ENCODE peak calls at places on chromosomes 7 and 10, in four cellular contexts. One of them, this sample, is unnamed.

GRCh38 chr7:81857385-81857784 is 87.5 kb upstream of the HGF start:
- DNase-seq in uterus: no peak
- DNase-seq in upper lobe of right lung: no peak
- DNase-seq in cardiac muscle cell: peak
- DNase-seq in this sample: no peak

GRCh38 chr7:22860337-22860736 is 37.7 kb upstream of the TOMM7 start:
- DNase-seq in uterus: no peak
- DNase-seq in upper lobe of right lung: no peak
- DNase-seq in cardiac muscle cell: no peak
- DNase-seq in this sample: no peak

GRCh38 chr10:86940677-86941076 is 16.7 kb downstream of the MMRN2 start:
- DNase-seq in cardiac muscle cell: no peak
- DNase-seq in uterus: no peak
- DNase-seq in upper lobe of right lung: no peak
- DNase-seq in this sample: no peak

GRCh38 chr10:77746313-77746712 is 108.7 kb upstream of the KCNMA1 start:
- DNase-seq in upper lobe of right lung: no peak
- DNase-seq in cardiac muscle cell: peak
- DNase-seq in uterus: no peak
- DNase-seq in this sample: peak

GRCh38 chr10:6473901-6474370 is 106.1 kb downstream of the PRKCQ start:
- DNase-seq in uterus: no peak
- DNase-seq in cardiac muscle cell: no peak
- DNase-seq in upper lobe of right lung: no peak
- DNase-seq in this sample: no peak

GRCh38 chr7:106117767-106118544 is 5.8 kb upstream of the SYPL1 start:
- DNase-seq in upper lobe of right lung: no peak
- DNase-seq in uterus: no peak
- DNase-seq in cardiac muscle cell: no peak
- DNase-seq in this sample: no peak

GRCh38 chr7:126398851-126399529 is 853.8 kb downstream of the GRM8 start:
- DNase-seq in cardiac muscle cell: no peak
- DNase-seq in uterus: no peak
- DNase-seq in upper lobe of right lung: no peak
- DNase-seq in this sample: no peak

GRCh38 chr7:64612452-64612851 is 49.6 kb upstream of the ZNF680 start:
- DNase-seq in cardiac muscle cell: no peak
- DNase-seq in uterus: no peak
- DNase-seq in upper lobe of right lung: no peak
- DNase-seq in this sample: no peak

GRCh38 chr10:68559251-68559650 is 886 bp upstream of the TET1 start:
- DNase-seq in uterus: no peak
- DNase-seq in upper lobe of right lung: no peak
- DNase-seq in cardiac muscle cell: no peak
- DNase-seq in this sample: no peak

GRCh38 chr10:73506491-73506890 is 10.7 kb upstream of the PPP3CB start:
- DNase-seq in uterus: no peak
- DNase-seq in upper lobe of right lung: no peak
- DNase-seq in cardiac muscle cell: no peak
- DNase-seq in this sample: no peak

GRCh38 chr10:133068741-133069525 is 18.8 kb upstream of the ADGRA1 start:
- DNase-seq in upper lobe of right lung: no peak
- DNase-seq in uterus: no peak
- DNase-seq in cardiac muscle cell: no peak
- DNase-seq in this sample: no peak

GRCh38 chr10:114607358-114607998 is 50.6 kb downstream of the ABLIM1 start:
- DNase-seq in cardiac muscle cell: peak
- DNase-seq in uterus: peak
- DNase-seq in upper lobe of right lung: no peak
- DNase-seq in this sample: no peak

GRCh38 chr10:80275135-80275498 is 14.3 kb downstream of the MAT1A start:
- DNase-seq in cardiac muscle cell: no peak
- DNase-seq in upper lobe of right lung: no peak
- DNase-seq in uterus: no peak
- DNase-seq in this sample: no peak

GRCh38 chr7:36305648-36306047 is 84.0 kb upstream of the ANLN start:
- DNase-seq in upper lobe of right lung: no peak
- DNase-seq in cardiac muscle cell: no peak
- DNase-seq in uterus: no peak
- DNase-seq in this sample: no peak

GRCh38 chr7:157517782-157518513 is 181.1 kb downstream of the DNAJB6 start:
- DNase-seq in cardiac muscle cell: no peak
- DNase-seq in upper lobe of right lung: peak
- DNase-seq in uterus: no peak
- DNase-seq in this sample: peak

GRCh38 chr7:43808410-43808809 is 49.9 kb downstream of the BLVRA start:
- DNase-seq in uterus: no peak
- DNase-seq in cardiac muscle cell: no peak
- DNase-seq in upper lobe of right lung: no peak
- DNase-seq in this sample: no peak

GRCh38 chr7:1033546-1034145 is 10.7 kb upstream of the GPR146 start:
- DNase-seq in cardiac muscle cell: no peak
- DNase-seq in uterus: no peak
- DNase-seq in upper lobe of right lung: no peak
- DNase-seq in this sample: no peak

GRCh38 chr10:133397938-133398337 is 4.0 kb downstream of the MTG1 start:
- DNase-seq in uterus: no peak
- DNase-seq in upper lobe of right lung: no peak
- DNase-seq in cardiac muscle cell: no peak
- DNase-seq in this sample: no peak

GRCh38 chr10:34505338-34505737 is 309.8 kb downstream of the PARD3 start:
- DNase-seq in cardiac muscle cell: peak
- DNase-seq in uterus: no peak
- DNase-seq in upper lobe of right lung: no peak
- DNase-seq in this sample: no peak

GRCh38 chr10:77965294-77965693 is 38.7 kb upstream of the DLG5 start:
- DNase-seq in cardiac muscle cell: peak
- DNase-seq in uterus: no peak
- DNase-seq in upper lobe of right lung: no peak
- DNase-seq in this sample: no peak

GRCh38 chr7:6179620-6180343 is 92.6 kb downstream of the CYTH3 start:
- DNase-seq in upper lobe of right lung: no peak
- DNase-seq in cardiac muscle cell: no peak
- DNase-seq in uterus: no peak
- DNase-seq in this sample: no peak

GRCh38 chr10:102231357-102232318 is 5.5 kb downstream of the ELOVL3 start:
- DNase-seq in cardiac muscle cell: peak
- DNase-seq in uterus: no peak
- DNase-seq in upper lobe of right lung: peak
- DNase-seq in this sample: no peak

GRCh38 chr10:4532467-4532866 is 293.5 kb upstream of the AKR1E2 start:
- DNase-seq in uterus: no peak
- DNase-seq in cardiac muscle cell: peak
- DNase-seq in upper lobe of right lung: no peak
- DNase-seq in this sample: no peak

GRCh38 chr10:114437456-114438292 is 33.4 kb upstream of the AFAP1L2 start:
- DNase-seq in uterus: no peak
- DNase-seq in cardiac muscle cell: peak
- DNase-seq in upper lobe of right lung: no peak
- DNase-seq in this sample: no peak

DNA sequence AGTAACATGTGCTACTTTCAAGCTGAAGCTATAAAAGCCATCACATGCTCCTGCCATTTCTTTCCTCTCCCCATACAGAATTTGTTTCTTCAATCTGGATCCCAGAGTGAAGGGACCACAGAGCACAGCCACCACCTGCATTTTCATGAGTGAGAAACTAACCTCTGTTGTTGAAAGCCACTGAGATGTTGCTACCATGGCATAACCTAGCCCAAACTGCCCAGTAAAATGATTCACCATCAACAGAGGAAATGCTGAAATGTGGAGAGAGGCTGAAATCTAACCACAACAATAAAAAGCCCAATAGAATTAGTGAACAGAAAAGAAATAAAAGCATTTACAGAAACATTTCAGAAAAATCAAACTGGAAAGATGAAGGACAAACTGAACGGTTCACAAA is 125.2 kb downstream of the AMPH start:
- DNase-seq in uterus: no peak
- DNase-seq in cardiac muscle cell: peak
- DNase-seq in upper lobe of right lung: no peak
- DNase-seq in this sample: no peak
- H3K27ac ChIP-seq in uterus: no peak
- H3K27ac ChIP-seq in cardiac muscle cell: no peak
- H3K27ac ChIP-seq in upper lobe of right lung: no peak
- H3K27ac ChIP-seq in this sample: no peak

GRCh38 chr7:116311816-116312471 is 101.6 kb downstream of the TES start:
- DNase-seq in uterus: no peak
- DNase-seq in upper lobe of right lung: no peak
- DNase-seq in cardiac muscle cell: no peak
- DNase-seq in this sample: no peak
- TF ChIP-seq CTCF in uterus: no peak
- TF ChIP-seq CTCF in upper lobe of right lung: no peak
- TF ChIP-seq CTCF in cardiac muscle cell: no peak
- TF ChIP-seq CTCF in this sample: no peak

DNA sequence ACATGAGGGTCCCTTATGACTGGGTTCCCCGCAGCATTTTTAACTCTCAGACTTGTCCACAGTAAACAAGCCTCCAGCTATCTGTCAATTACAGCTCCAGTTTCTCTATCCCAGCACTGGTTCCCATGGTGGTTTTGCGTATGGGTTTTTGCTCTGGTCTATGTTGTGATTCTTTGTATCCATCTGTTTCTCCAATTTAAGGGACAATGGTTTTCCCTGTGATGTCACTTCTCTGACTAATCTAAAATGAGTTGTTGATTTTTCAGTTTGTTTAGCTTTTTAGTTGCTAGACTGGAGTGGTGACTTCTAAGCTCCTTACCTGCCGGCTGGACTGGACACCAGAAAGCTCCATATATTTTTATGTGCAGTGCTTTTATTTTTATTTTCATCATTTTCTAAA is 303.7 kb downstream of the INHBA start:
- DNase-seq in uterus: no peak
- DNase-seq in upper lobe of right lung: no peak
- DNase-seq in cardiac muscle cell: no peak
- DNase-seq in this sample: no peak
- H3K27ac ChIP-seq in uterus: no peak
- H3K27ac ChIP-seq in upper lobe of right lung: no peak
- H3K27ac ChIP-seq in cardiac muscle cell: no peak
- H3K27ac ChIP-seq in this sample: no peak

GRCh38 chr10:124418726-124419501 is at the start of gene OAT:
- DNase-seq in uterus: peak
- DNase-seq in cardiac muscle cell: peak
- DNase-seq in upper lobe of right lung: peak
- DNase-seq in this sample: peak
- TF ChIP-seq CTCF in uterus: peak
- TF ChIP-seq CTCF in cardiac muscle cell: no peak
- TF ChIP-seq CTCF in upper lobe of right lung: no peak
- TF ChIP-seq CTCF in this sample: no peak

GRCh38 chr10:50607526-50607925 is 16.2 kb downstream of the SGMS1 start:
- DNase-seq in upper lobe of right lung: no peak
- DNase-seq in uterus: no peak
- DNase-seq in cardiac muscle cell: peak
- DNase-seq in this sample: no peak
- H3K27ac ChIP-seq in upper lobe of right lung: no peak
- H3K27ac ChIP-seq in uterus: peak
- H3K27ac ChIP-seq in cardiac muscle cell: no peak
- H3K27ac ChIP-seq in this sample: no peak